ENCODE peak calls at places on chromosomes 3 and 15, in six cellular contexts. B is adrenal gland, F is fibroblast of pulmonary artery, Y is GM12865, J is cardiac fibroblast, K is SK-N-SH. N is an unnamed sample.

GRCh38 chr15:90571063-90571541 is 41.4 kb downstream of the CRTC3 start:
- DNase-seq in F (no peak), B (peak), Y (peak), J (no peak), K (no peak), N (no peak)

GRCh38 chr3:12423918-12424634 is 60.2 kb upstream of the TSEN2 start:
- DNase-seq in J (peak), B (peak), F (peak), Y (no peak), K (peak), N (peak)

GRCh38 chr15:31573759-31574158 is 247.1 kb downstream of the KLF13 start:
- DNase-seq in F (no peak), J (no peak), Y (no peak), K (no peak), B (no peak), N (no peak)

GRCh38 chr3:66904816-66905543 is 93.1 kb upstream of the KBTBD8 start:
- DNase-seq in Y (no peak), F (no peak), K (no peak), B (no peak), J (no peak), N (no peak)

GRCh38 chr15:48432688-48433087 is 101.5 kb downstream of the DUT start:
- DNase-seq in B (no peak), J (no peak), Y (peak), K (no peak), F (no peak), N (no peak)

GRCh38 chr3:184352149-184352785 is 9.1 kb downstream of the CLCN2 start:
- DNase-seq in F (no peak), B (no peak), Y (no peak), J (no peak), K (no peak), N (no peak)

GRCh38 chr3:33063651-33064051 is 33.3 kb downstream of the GLB1 start:
- DNase-seq in B (peak), J (peak), F (peak), K (no peak), Y (peak), N (peak)

GRCh38 chr3:131762981-131763380 is 260.2 kb upstream of the MRPL3 start:
- DNase-seq in K (no peak), J (no peak), F (no peak), B (no peak), Y (no peak), N (peak)

GRCh38 chr3:64191822-64192221 is 33.4 kb downstream of the PRICKLE2 start:
- DNase-seq in Y (no peak), B (no peak), F (no peak), K (no peak), J (no peak), N (no peak)

GRCh38 chr3:162348912-162349311 is 852.3 kb downstream of the OTOL1 start:
- DNase-seq in Y (no peak), K (peak), B (no peak), J (no peak), F (no peak), N (no peak)

GRCh38 chr3:194471863-194472262 is 14.9 kb downstream of the ATP13A3 start:
- DNase-seq in J (no peak), K (no peak), Y (no peak), F (no peak), B (no peak), N (no peak)

GRCh38 chr3:160009525-160009924 is 20.9 kb downstream of the IL12A start:
- DNase-seq in K (no peak), Y (peak), F (no peak), J (no peak), B (no peak), N (no peak)

GRCh38 chr3:36904641-36905040 is 40.2 kb downstream of the TRANK1 start:
- DNase-seq in J (peak), B (peak), F (peak), K (peak), Y (no peak), N (no peak)

GRCh38 chr3:58333206-58334012 is 717 bp downstream of the PXK start:
- DNase-seq in B (peak), J (peak), Y (peak), K (peak), F (peak), N (no peak)

GRCh38 chr3:190443257-190443656 is 6.4 kb downstream of the TMEM207 start:
- DNase-seq in B (no peak), F (peak), Y (no peak), J (peak), K (no peak), N (no peak)

DNA sequence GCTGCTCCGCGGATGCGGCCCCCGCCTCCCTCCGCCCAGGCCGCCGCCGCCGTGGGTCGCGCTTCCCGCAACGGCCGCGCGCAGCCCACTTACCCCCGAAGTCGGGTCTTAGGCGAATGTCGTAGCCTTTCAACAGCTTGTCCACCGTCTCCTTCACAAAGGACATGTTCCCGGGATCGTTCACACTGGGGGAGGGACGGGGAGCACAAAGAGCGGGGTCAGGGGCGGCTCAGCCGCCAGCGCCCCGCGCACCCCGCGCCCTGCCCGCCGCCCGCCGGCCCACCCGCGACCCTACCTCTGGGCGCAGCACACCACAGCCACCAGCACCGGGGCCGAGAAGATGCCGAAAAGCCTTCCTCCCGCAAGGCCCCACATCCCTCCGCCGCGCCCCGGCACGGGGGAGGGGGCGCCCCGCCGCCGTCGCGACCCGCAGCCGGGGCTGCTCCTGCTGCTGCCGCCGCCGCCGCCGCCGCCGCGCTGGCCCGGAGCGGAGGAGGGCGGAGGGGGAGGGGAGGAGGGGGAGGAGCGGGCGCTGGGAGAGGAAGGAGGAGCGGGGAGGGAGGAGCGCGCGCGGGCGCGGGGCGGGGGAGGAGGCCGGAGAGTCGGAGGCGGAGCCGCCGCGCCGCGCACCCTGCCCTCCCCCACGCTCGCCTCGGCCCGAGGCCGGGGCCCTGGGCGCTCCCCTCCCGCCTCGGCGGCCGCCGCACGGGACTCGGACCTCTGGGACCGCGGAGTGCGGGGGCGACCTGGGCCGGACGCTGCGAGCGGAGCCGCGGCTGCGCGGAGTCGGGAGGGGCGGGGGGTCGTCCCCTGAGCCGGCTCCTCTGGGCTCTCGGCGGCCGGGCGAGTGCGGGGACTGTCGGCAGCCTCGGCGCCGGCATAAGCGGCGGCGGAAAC is at the start of gene GABRB3:
- DNase-seq in J (peak), K (peak), Y (no peak), B (peak), F (peak), N (no peak)
- H3K4me3 ChIP-seq in J (no peak), K (peak), Y (no peak), B (peak), F (no peak), N (peak)

DNA sequence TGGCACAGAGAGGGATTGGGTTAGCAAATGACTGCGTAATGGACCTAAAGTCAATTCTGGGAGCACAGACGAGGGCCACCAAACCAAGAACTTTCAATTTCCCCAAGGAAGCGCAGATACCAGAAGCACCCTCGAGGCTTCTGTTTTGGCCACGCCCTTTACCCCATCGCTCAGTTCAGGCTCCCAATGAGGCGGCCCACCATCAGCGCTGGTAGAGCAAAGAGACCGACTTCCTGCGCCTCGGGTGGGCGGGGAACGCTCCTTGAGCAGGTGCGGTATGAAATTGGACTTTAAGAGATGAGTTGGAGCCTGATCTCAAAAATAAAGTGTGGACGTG is 603 bp upstream of the SPSB4 start:
- DNase-seq in F (no peak), B (no peak), Y (no peak), J (no peak), K (no peak), N (no peak)
- H3K4me3 ChIP-seq in F (no peak), B (no peak), Y (no peak), J (no peak), K (peak), N (peak)

DNA sequence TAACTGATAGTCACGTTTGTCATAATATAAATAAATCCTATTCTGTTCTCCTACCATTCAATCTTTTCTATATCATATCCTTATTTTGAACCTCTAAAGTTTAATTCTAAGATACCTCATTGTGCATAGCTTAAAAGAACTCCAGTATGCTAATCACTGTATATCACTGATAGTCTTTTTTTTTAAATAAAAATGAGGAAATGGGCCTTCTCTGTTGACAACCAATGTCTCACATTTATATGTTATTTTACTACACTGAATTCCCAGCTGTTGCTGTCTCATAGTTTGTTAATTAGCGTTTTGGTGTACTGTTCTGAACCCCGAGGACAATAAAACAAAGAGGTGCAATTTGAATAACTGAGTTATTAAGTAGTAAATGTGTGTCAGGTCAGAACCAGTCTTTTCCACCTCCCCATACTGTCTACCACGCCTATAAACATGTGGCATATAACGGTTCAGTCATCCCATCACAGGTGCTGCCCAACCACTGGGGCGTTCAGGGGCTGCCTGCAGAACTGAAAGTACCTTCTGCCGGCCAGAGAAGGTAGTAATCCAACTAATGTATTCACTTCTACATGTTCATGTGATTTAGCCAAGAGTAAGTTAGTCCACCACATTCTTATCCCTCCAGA is 14.9 kb downstream of the CBLB start:
- DNase-seq in F (no peak), Y (peak), B (no peak), J (no peak), K (no peak), N (no peak)
- H3K4me3 ChIP-seq in F (no peak), Y (no peak), B (no peak), J (no peak), K (no peak), N (no peak)

DNA sequence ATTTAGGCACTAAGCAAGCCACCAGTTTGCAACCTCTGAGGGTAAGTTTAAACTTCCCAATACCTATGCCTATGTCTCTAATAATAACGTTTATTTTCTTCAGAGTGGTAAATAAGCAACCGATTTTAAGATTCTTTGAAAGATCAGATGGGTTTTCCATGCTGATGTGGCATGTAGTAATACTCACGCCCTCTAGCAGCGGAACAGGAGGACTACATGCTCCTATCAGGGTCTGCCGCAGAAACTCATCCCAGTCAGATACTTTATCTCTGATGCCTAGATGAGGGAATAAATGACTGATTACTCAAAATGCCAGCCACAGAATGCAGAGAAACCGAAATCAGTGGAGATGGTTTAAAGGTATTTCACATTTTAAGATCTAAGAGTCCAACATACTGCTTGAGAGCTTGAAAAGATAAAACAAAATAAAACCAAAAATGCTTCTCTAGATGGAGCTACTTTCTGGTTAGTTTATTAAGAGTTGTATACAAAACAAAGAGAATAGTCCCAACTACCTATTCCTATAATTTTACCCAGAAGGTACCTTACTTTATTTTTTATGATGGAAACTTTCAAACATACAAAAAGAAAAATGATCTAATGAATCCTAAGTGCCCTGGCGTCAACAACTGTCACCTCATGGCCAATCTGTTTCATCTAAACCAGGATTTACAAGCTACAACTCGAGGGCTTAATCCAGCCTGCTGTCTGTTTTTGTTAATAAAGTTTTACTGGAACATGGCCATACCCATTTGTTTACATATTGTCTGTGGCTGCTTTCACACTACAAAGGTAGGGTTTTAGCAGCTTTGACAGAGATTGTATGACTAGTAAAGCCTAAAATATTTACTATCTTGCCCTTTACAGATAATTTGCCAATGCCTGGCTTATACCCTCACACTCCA is 37.5 kb upstream of the STIMATE start:
- DNase-seq in F (peak), J (peak), K (peak), Y (peak), B (peak), N (peak)
- H3K4me3 ChIP-seq in F (no peak), J (no peak), K (no peak), Y (no peak), B (no peak), N (no peak)

DNA sequence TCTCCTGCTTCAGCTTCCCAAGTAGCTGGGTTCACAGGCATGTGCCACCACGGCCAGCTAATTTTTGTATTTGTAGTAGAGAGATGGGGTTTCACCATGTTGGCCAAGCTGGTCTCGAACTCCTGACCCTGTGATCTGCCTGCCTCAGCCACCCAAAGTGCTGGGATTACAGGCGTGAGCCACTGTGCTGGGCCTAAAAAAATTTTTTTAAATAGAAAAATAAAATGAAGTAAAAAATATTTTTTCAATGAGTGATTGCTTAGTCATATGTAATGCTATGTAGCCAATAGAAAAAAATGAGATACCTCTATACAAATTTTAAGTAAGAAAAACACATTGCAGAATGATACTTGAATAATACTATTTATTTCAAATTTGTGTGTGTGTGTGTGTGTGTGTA is 27.9 kb upstream of the SLC30A4 start:
- DNase-seq in F (peak), B (no peak), Y (no peak), K (no peak), J (no peak), N (no peak)
- H3K4me3 ChIP-seq in F (no peak), B (no peak), Y (no peak), K (no peak), J (no peak), N (no peak)

GRCh38 chr15:99586121-99586520 is 20.3 kb downstream of the MEF2A start:
- DNase-seq in B (no peak), J (no peak), Y (no peak), F (no peak), K (no peak), N (no peak)

GRCh38 chr15:99582508-99582960 is 16.8 kb downstream of the MEF2A start:
- DNase-seq in B (no peak), Y (no peak), F (no peak), J (no peak), K (no peak), N (no peak)

GRCh38 chr15:99578809-99579208 is 13.0 kb downstream of the MEF2A start:
- DNase-seq in Y (no peak), K (no peak), F (no peak), B (no peak), J (no peak), N (no peak)

GRCh38 chr15:99580061-99580460 is 14.3 kb downstream of the MEF2A start:
- DNase-seq in K (no peak), Y (no peak), J (no peak), B (no peak), F (no peak), N (no peak)

GRCh38 chr15:99584081-99584600 is 18.4 kb downstream of the MEF2A start:
- DNase-seq in K (no peak), B (no peak), F (no peak), Y (no peak), J (no peak), N (no peak)
- H3K4me3 ChIP-seq in K (no peak), B (no peak), F (no peak), Y (no peak), J (no peak), N (no peak)